ENCODE peak calls at places on chromosomes 12 and 14, in six cellular contexts. One of them, this sample, is unnamed.

GRCh38 chr14:54529811-54530210 is 20.1 kb downstream of the CGRRF1 start:
- DNase-seq in stomach: no peak
- DNase-seq in fibroblast of mammary gland: peak; percentile 70
- DNase-seq in mammary epithelial cell: peak; percentile 17
- DNase-seq in AG04450: no peak
- DNase-seq in skeletal muscle cell: peak; percentile 21
- DNase-seq in this sample: no peak

GRCh38 chr12:8028267-8028666 is 4.2 kb upstream of the FOXJ2 start:
- DNase-seq in mammary epithelial cell: no peak
- DNase-seq in AG04450: no peak
- DNase-seq in fibroblast of mammary gland: no peak
- DNase-seq in stomach: no peak
- DNase-seq in skeletal muscle cell: no peak
- DNase-seq in this sample: no peak

GRCh38 chr14:100308112-100308792 is 2.0 kb upstream of the SLC25A29 start:
- DNase-seq in AG04450: no peak
- DNase-seq in skeletal muscle cell: no peak
- DNase-seq in stomach: no peak
- DNase-seq in mammary epithelial cell: no peak
- DNase-seq in fibroblast of mammary gland: no peak
- DNase-seq in this sample: no peak

GRCh38 chr12:34390846-34391700 is 368.8 kb downstream of the ALG10 start:
- DNase-seq in fibroblast of mammary gland: no peak
- DNase-seq in stomach: no peak
- DNase-seq in mammary epithelial cell: no peak
- DNase-seq in skeletal muscle cell: no peak
- DNase-seq in AG04450: no peak
- DNase-seq in this sample: peak; percentile 6

GRCh38 chr14:34766060-34766459 is 51.7 kb upstream of the CFL2 start:
- DNase-seq in skeletal muscle cell: no peak
- DNase-seq in stomach: no peak
- DNase-seq in fibroblast of mammary gland: no peak
- DNase-seq in mammary epithelial cell: no peak
- DNase-seq in AG04450: no peak
- DNase-seq in this sample: no peak

GRCh38 chr14:54209501-54210231 is 187.1 kb upstream of the CDKN3 start:
- DNase-seq in mammary epithelial cell: peak; percentile 53
- DNase-seq in AG04450: no peak
- DNase-seq in fibroblast of mammary gland: peak; percentile 44
- DNase-seq in skeletal muscle cell: no peak
- DNase-seq in stomach: no peak
- DNase-seq in this sample: no peak

GRCh38 chr14:99081156-99081765 is 190.7 kb downstream of the BCL11B start:
- DNase-seq in skeletal muscle cell: no peak
- DNase-seq in AG04450: no peak
- DNase-seq in stomach: no peak
- DNase-seq in mammary epithelial cell: no peak
- DNase-seq in fibroblast of mammary gland: no peak
- DNase-seq in this sample: no peak

GRCh38 chr12:7351177-7351576 is 47.3 kb downstream of the ACSM4 start:
- DNase-seq in mammary epithelial cell: peak; percentile 59
- DNase-seq in fibroblast of mammary gland: no peak
- DNase-seq in skeletal muscle cell: no peak
- DNase-seq in AG04450: no peak
- DNase-seq in stomach: no peak
- DNase-seq in this sample: no peak

GRCh38 chr14:99689266-99690236 is 5.5 kb downstream of the CYP46A1 start:
- DNase-seq in AG04450: no peak
- DNase-seq in stomach: no peak
- DNase-seq in skeletal muscle cell: no peak
- DNase-seq in fibroblast of mammary gland: no peak
- DNase-seq in mammary epithelial cell: no peak
- DNase-seq in this sample: no peak

GRCh38 chr12:51759175-51759574 is 89.3 kb downstream of the FIGNL2 start:
- DNase-seq in fibroblast of mammary gland: peak; percentile 73
- DNase-seq in AG04450: no peak
- DNase-seq in stomach: no peak
- DNase-seq in skeletal muscle cell: no peak
- DNase-seq in mammary epithelial cell: peak; percentile 24
- DNase-seq in this sample: no peak

GRCh38 chr12:2382391-2383155 is 329.8 kb downstream of the CACNA1C start:
- DNase-seq in fibroblast of mammary gland: peak; percentile 67
- DNase-seq in stomach: no peak
- DNase-seq in mammary epithelial cell: no peak
- DNase-seq in skeletal muscle cell: no peak
- DNase-seq in AG04450: no peak
- DNase-seq in this sample: no peak

GRCh38 chr12:121255433-121255832 is 41.1 kb downstream of the CAMKK2 start:
- DNase-seq in mammary epithelial cell: no peak
- DNase-seq in fibroblast of mammary gland: no peak
- DNase-seq in stomach: no peak
- DNase-seq in skeletal muscle cell: no peak
- DNase-seq in AG04450: no peak
- DNase-seq in this sample: no peak

GRCh38 chr12:114403044-114403689 is 2.8 kb downstream of the TBX5 start:
- DNase-seq in fibroblast of mammary gland: peak; percentile 64
- DNase-seq in AG04450: no peak
- DNase-seq in stomach: no peak
- DNase-seq in skeletal muscle cell: no peak
- DNase-seq in mammary epithelial cell: no peak
- DNase-seq in this sample: no peak

GRCh38 chr14:92492261-92492660 is 21.3 kb upstream of the RIN3 start:
- DNase-seq in fibroblast of mammary gland: no peak
- DNase-seq in AG04450: no peak
- DNase-seq in mammary epithelial cell: no peak
- DNase-seq in skeletal muscle cell: no peak
- DNase-seq in stomach: no peak
- DNase-seq in this sample: no peak

GRCh38 chr12:42691991-42692557 is 102.5 kb upstream of the PRICKLE1 start:
- DNase-seq in AG04450: no peak
- DNase-seq in stomach: no peak
- DNase-seq in skeletal muscle cell: no peak
- DNase-seq in fibroblast of mammary gland: peak; percentile 39
- DNase-seq in mammary epithelial cell: no peak
- DNase-seq in this sample: no peak

GRCh38 chr12:122304924-122305323 is 38.6 kb upstream of the VPS33A start:
- DNase-seq in fibroblast of mammary gland: no peak
- DNase-seq in mammary epithelial cell: peak; percentile 8
- DNase-seq in stomach: no peak
- DNase-seq in skeletal muscle cell: no peak
- DNase-seq in AG04450: no peak
- DNase-seq in this sample: no peak

GRCh38 chr12:106013941-106014340 is 124.8 kb downstream of the NUAK1 start:
- DNase-seq in fibroblast of mammary gland: no peak
- DNase-seq in stomach: no peak
- DNase-seq in mammary epithelial cell: no peak
- DNase-seq in AG04450: no peak
- DNase-seq in skeletal muscle cell: no peak
- DNase-seq in this sample: no peak

GRCh38 chr12:38201461-38202276 is 114.9 kb upstream of the ALG10B start:
- DNase-seq in skeletal muscle cell: no peak
- DNase-seq in AG04450: no peak
- DNase-seq in stomach: no peak
- DNase-seq in fibroblast of mammary gland: no peak
- DNase-seq in mammary epithelial cell: no peak
- DNase-seq in this sample: no peak

GRCh38 chr12:32178341-32179010 is 71.8 kb downstream of the BICD1 start:
- DNase-seq in mammary epithelial cell: no peak
- DNase-seq in stomach: no peak
- DNase-seq in fibroblast of mammary gland: no peak
- DNase-seq in AG04450: no peak
- DNase-seq in skeletal muscle cell: no peak
- DNase-seq in this sample: no peak

GRCh38 chr14:55129086-55129427 is at the start of gene LGALS3:
- DNase-seq in stomach: peak; percentile 87
- DNase-seq in skeletal muscle cell: no peak
- DNase-seq in AG04450: no peak
- DNase-seq in fibroblast of mammary gland: peak; percentile 53
- DNase-seq in mammary epithelial cell: peak; percentile 70
- DNase-seq in this sample: peak; percentile 83

GRCh38 chr12:1698638-1699214 is 7.9 kb downstream of the ADIPOR2 start:
- DNase-seq in AG04450: no peak
- DNase-seq in mammary epithelial cell: no peak
- DNase-seq in stomach: peak; percentile 46
- DNase-seq in skeletal muscle cell: no peak
- DNase-seq in fibroblast of mammary gland: no peak
- DNase-seq in this sample: no peak

GRCh38 chr12:105462841-105463240 is 132.3 kb downstream of the C12orf75 start:
- DNase-seq in skeletal muscle cell: no peak
- DNase-seq in AG04450: no peak
- DNase-seq in fibroblast of mammary gland: peak; percentile 55
- DNase-seq in stomach: no peak
- DNase-seq in mammary epithelial cell: peak; percentile 90
- DNase-seq in this sample: no peak

GRCh38 chr12:14776236-14776959 is 26.9 kb downstream of the WBP11 start:
- DNase-seq in fibroblast of mammary gland: peak; percentile 44
- DNase-seq in AG04450: no peak
- DNase-seq in skeletal muscle cell: no peak
- DNase-seq in stomach: no peak
- DNase-seq in mammary epithelial cell: no peak
- DNase-seq in this sample: no peak
- H3K4me3 ChIP-seq in fibroblast of mammary gland: no peak overlapping the region
- H3K4me3 ChIP-seq in AG04450: no peak overlapping the region
- H3K4me3 ChIP-seq in skeletal muscle cell: peak overlapping the region; percentile 84
- H3K4me3 ChIP-seq in stomach: no peak overlapping the region
- H3K4me3 ChIP-seq in mammary epithelial cell: peak overlapping the region; percentile 85
- H3K4me3 ChIP-seq in this sample: peak overlapping the region; percentile 86

DNA sequence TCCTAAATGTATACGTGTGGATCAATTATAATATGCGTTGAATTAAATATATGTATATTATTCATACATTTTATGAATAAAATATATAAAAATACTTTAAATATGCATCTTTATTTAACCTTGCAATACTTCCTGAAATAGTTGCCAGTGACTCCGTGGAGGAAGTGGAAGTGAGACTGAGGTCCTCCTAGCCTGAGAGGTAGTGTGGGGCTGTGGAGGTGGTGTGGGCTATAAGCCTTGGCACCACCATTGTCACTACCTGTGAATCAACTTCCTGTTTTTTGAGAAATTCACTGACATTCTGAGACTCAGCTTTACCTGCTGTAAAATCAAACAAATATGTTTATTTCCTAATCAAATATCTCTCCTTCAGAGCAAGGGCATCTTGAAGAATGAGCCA is 514.2 kb downstream of the VRK1 start:
- DNase-seq in stomach: no peak
- DNase-seq in fibroblast of mammary gland: no peak
- DNase-seq in mammary epithelial cell: no peak
- DNase-seq in skeletal muscle cell: no peak
- DNase-seq in AG04450: no peak
- DNase-seq in this sample: no peak
- H3K4me3 ChIP-seq in stomach: no peak overlapping the region
- H3K4me3 ChIP-seq in fibroblast of mammary gland: no peak overlapping the region
- H3K4me3 ChIP-seq in mammary epithelial cell: no peak overlapping the region
- H3K4me3 ChIP-seq in skeletal muscle cell: no peak overlapping the region
- H3K4me3 ChIP-seq in AG04450: no peak overlapping the region
- H3K4me3 ChIP-seq in this sample: no peak overlapping the region

DNA sequence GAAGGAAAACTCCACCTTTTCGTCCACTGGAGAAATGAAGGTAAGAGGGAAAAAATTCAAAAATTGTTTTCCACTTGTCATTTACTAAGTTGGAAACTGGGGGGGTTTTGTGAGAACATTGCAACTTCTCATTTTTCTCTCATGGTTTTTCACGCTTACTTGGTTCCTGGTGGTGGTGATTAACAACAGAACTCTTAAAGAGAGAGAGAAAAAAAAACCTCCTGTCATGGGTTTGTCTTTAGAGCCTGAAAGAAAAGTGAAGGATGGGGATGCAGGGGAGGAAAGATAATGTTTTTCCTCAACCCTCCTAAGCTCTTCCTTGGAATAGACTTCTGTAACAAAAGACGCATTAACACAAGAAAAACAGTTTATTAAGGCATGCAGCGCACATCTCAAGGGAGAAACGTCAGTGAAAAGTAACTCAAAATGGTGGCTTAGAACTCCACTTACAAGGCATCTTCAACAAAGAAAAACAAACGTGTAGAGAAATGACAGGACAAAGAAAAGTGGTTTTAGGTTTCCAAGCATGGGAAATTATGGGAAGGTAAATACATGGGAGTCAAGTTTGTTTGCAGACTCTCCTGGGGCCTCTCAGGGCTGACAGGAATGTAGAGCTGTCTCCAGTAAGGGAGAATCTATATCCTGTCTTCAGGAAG is 81.9 kb upstream of the ATF7IP start:
- DNase-seq in skeletal muscle cell: no peak
- DNase-seq in AG04450: no peak
- DNase-seq in fibroblast of mammary gland: no peak
- DNase-seq in stomach: no peak
- DNase-seq in mammary epithelial cell: no peak
- DNase-seq in this sample: no peak
- H3K4me3 ChIP-seq in skeletal muscle cell: no peak overlapping the region
- H3K4me3 ChIP-seq in AG04450: no peak overlapping the region
- H3K4me3 ChIP-seq in fibroblast of mammary gland: no peak overlapping the region
- H3K4me3 ChIP-seq in stomach: no peak overlapping the region
- H3K4me3 ChIP-seq in mammary epithelial cell: no peak overlapping the region
- H3K4me3 ChIP-seq in this sample: no peak overlapping the region

GRCh38 chr14:21535545-21536394 is 9.6 kb upstream of the SALL2 start:
- DNase-seq in AG04450: no peak
- DNase-seq in mammary epithelial cell: no peak
- DNase-seq in stomach: no peak
- DNase-seq in fibroblast of mammary gland: no peak
- DNase-seq in skeletal muscle cell: no peak
- DNase-seq in this sample: no peak
- H3K4me3 ChIP-seq in AG04450: no peak overlapping the region
- H3K4me3 ChIP-seq in mammary epithelial cell: no peak overlapping the region
- H3K4me3 ChIP-seq in stomach: no peak overlapping the region
- H3K4me3 ChIP-seq in fibroblast of mammary gland: no peak overlapping the region
- H3K4me3 ChIP-seq in skeletal muscle cell: no peak overlapping the region
- H3K4me3 ChIP-seq in this sample: no peak overlapping the region